ENCODE peak calls at places on chromosomes 2 and 18, in seven cellular contexts. D, P, J, V, I, T and K are unnamed samples.

GRCh38 chr2:241010531-241011295 is 12.3 kb downstream of the SNED1 start:
- DNase-seq in D (peak), P (no peak), J (peak), V (no peak), I (no peak), T (no peak), K (no peak)

GRCh38 chr2:6722574-6722973 is 143.1 kb downstream of the CMPK2 start:
- DNase-seq in D (no peak), P (no peak), J (no peak), V (no peak), I (no peak), T (no peak), K (no peak)

GRCh38 chr2:6667326-6667725 is 198.4 kb downstream of the CMPK2 start:
- DNase-seq in D (no peak), P (no peak), J (no peak), V (no peak), I (no peak), T (no peak), K (no peak)

GRCh38 chr2:219684721-219685689 is 57.6 kb downstream of the SLC4A3 start:
- DNase-seq in D (peak), P (peak), J (peak), V (peak), I (peak), T (peak), K (peak)

GRCh38 chr2:191580581-191580980 is 97.4 kb upstream of the NABP1 start:
- DNase-seq in D (no peak), P (peak), J (no peak), V (no peak), I (no peak), T (no peak), K (no peak)

GRCh38 chr2:209512951-209513350 is 89.1 kb downstream of the MAP2 start:
- DNase-seq in D (no peak), P (no peak), J (no peak), V (no peak), I (no peak), T (no peak), K (no peak)

GRCh38 chr18:42053188-42053781 is 98.3 kb downstream of the PIK3C3 start:
- DNase-seq in D (no peak), P (peak), J (peak), V (peak), I (no peak), T (peak), K (peak)

GRCh38 chr2:241011296-241011600 is 12.8 kb downstream of the SNED1 start:
- DNase-seq in D (no peak), P (no peak), J (peak), V (no peak), I (no peak), T (no peak), K (no peak)

GRCh38 chr2:195532628-195533271 is 124.3 kb upstream of the SLC39A10 start:
- DNase-seq in D (no peak), P (no peak), J (no peak), V (peak), I (no peak), T (peak), K (no peak)

GRCh38 chr2:151106805-151107490 is 154.7 kb downstream of the RBM43 start:
- DNase-seq in D (no peak), P (peak), J (no peak), V (no peak), I (no peak), T (no peak), K (no peak)

GRCh38 chr2:173187911-173188788 is 112.5 kb downstream of the MAP3K20 start:
- DNase-seq in D (no peak), P (peak), J (no peak), V (no peak), I (no peak), T (peak), K (no peak)

GRCh38 chr2:163794635-163795034 is 58.8 kb upstream of the FIGN start:
- DNase-seq in D (no peak), P (peak), J (no peak), V (no peak), I (no peak), T (peak), K (no peak)

GRCh38 chr2:24421668-24422067 is 61.3 kb upstream of the ITSN2 start:
- DNase-seq in D (peak), P (peak), J (no peak), V (peak), I (peak), T (peak), K (peak)

GRCh38 chr2:2866459-2866858 is 511.2 kb downstream of the EIPR1 start:
- DNase-seq in D (no peak), P (no peak), J (no peak), V (no peak), I (no peak), T (no peak), K (no peak)

GRCh38 chr18:28514699-28515098 is 337.8 kb upstream of the CDH2 start:
- DNase-seq in D (no peak), P (no peak), J (no peak), V (no peak), I (no peak), T (no peak), K (no peak)

GRCh38 chr2:61943251-61943650 is 37.8 kb downstream of the COMMD1 start:
- DNase-seq in D (no peak), P (peak), J (no peak), V (peak), I (no peak), T (no peak), K (peak)

GRCh38 chr2:173417801-173418200 is 63.1 kb downstream of the CDCA7 start:
- DNase-seq in D (no peak), P (no peak), J (no peak), V (no peak), I (no peak), T (peak), K (no peak)

GRCh38 chr2:37604716-37605115 is 66.7 kb downstream of the CDC42EP3 start:
- DNase-seq in D (no peak), P (no peak), J (no peak), V (no peak), I (no peak), T (no peak), K (no peak)

GRCh38 chr18:7608174-7608550 is 41.0 kb downstream of the PTPRM start:
- DNase-seq in D (no peak), P (no peak), J (no peak), V (no peak), I (no peak), T (peak), K (no peak)

GRCh38 chr2:104846955-104847820 is 6.7 kb upstream of the POU3F3 start:
- DNase-seq in D (no peak), P (no peak), J (no peak), V (no peak), I (no peak), T (no peak), K (no peak)

GRCh38 chr2:73089270-73090030 is 17.9 kb upstream of the SFXN5 start:
- DNase-seq in D (peak), P (peak), J (no peak), V (no peak), I (peak), T (peak), K (no peak)

GRCh38 chr2:11628675-11629074 is 41.3 kb downstream of the NTSR2 start:
- DNase-seq in D (no peak), P (no peak), J (no peak), V (no peak), I (no peak), T (no peak), K (no peak)

GRCh38 chr2:105796131-105796638 is 51.5 kb downstream of the NCK2 start:
- DNase-seq in D (no peak), P (no peak), J (no peak), V (peak), I (no peak), T (no peak), K (no peak)

GRCh38 chr2:27285481-27285880 is 3.3 kb downstream of the TRIM54 start:
- DNase-seq in D (no peak), P (no peak), J (no peak), V (no peak), I (no peak), T (no peak), K (no peak)

GRCh38 chr2:168798888-168799410 is 3.5 kb upstream of the NOSTRIN start:
- DNase-seq in D (no peak), P (no peak), J (no peak), V (no peak), I (no peak), T (no peak), K (no peak)

GRCh38 chr2:178008636-178009289 is 63.8 kb downstream of the PDE11A start:
- DNase-seq in D (no peak), P (peak), J (no peak), V (no peak), I (no peak), T (peak), K (no peak)

GRCh38 chr2:238143239-238143951 is 4.9 kb downstream of the KLHL30 start:
- DNase-seq in D (no peak), P (peak), J (no peak), V (no peak), I (no peak), T (no peak), K (no peak)

GRCh38 chr2:152370783-152371182 is 35.8 kb downstream of the FMNL2 start:
- DNase-seq in D (no peak), P (no peak), J (no peak), V (no peak), I (no peak), T (peak), K (no peak)

GRCh38 chr18:32093106-32093511 is 1.4 kb downstream of the RNF138 start:
- DNase-seq in D (peak), P (peak), J (peak), V (peak), I (no peak), T (peak), K (peak)

GRCh38 chr2:109702250-109702985 is 88.3 kb downstream of the SOWAHC start:
- DNase-seq in D (no peak), P (peak), J (no peak), V (no peak), I (no peak), T (peak), K (no peak)

GRCh38 chr2:187890690-187891089 is 336.5 kb upstream of the TFPI start:
- DNase-seq in D (no peak), P (no peak), J (no peak), V (no peak), I (no peak), T (no peak), K (no peak)

DNA sequence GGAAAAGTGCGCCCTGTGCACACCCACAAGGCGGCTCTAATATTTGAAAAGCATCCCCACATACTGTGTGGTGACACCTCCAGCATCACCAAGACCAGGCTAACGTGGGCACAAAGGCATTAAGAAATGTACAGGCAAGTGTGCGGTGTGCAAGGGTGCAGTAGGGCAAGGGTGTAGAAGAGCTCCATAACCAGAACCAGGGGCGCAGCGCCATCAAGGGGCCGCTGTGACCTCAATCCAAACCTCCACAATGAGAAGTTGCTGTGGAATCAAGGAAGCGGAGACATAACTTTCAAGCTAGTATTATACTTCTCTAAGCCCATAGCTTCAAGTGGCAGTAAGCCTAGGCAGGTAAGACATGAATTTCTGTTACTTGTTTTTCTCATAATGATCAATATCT is 13.0 kb downstream of the L3MBTL4 start:
- DNase-seq in D (no peak), P (no peak), J (no peak), V (no peak), I (no peak), T (no peak), K (no peak)
- TF ChIP-seq CTCF in D (no peak), P (no peak), J (no peak), V (peak), I (no peak), T (no peak), K (no peak)

DNA sequence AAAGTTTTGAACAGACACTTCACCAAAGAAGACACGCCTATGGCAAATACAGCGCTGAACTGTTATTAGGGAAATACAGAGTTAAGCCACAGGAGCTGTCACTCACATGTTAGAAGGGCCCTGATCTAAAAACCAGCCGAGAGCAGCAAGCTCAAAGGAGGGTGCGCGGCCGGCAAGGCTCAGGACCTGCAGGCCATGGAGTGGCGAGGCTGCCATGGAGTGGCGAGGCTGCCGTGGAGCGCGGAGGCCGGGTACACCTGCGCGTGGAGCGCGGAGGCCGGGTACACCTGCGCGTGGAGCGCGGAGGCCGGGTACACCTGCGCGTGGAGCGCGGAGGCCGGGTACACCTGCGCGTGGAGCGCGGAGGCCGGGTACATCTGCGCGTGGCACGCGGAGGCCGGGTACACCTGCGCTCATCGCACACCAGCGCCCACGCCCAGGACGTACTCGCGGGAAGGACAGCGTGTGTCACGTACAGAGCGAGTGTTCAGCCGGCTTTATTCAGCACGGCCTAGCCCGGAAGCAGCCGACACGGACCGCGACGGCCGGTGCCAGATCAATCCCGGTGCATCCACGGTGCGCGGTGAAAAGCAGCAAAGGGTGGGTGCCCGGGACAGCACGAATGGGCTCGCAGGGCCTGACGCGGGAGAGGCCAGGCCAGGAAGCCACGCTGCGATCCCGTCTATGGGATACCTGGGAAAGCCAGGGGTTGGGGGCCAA is 68.8 kb downstream of the SLC66A2 start:
- DNase-seq in D (no peak), P (no peak), J (no peak), V (no peak), I (no peak), T (no peak), K (no peak)
- TF ChIP-seq CTCF in D (no peak), P (no peak), J (no peak), V (no peak), I (no peak), T (no peak), K (no peak)

GRCh38 chr2:239731422-239731821 is 293.7 kb downstream of the NDUFA10 start:
- DNase-seq in D (no peak), P (no peak), J (peak), V (no peak), I (no peak), T (no peak), K (no peak)
- TF ChIP-seq CTCF in D (no peak), P (no peak), J (no peak), V (no peak), I (no peak), T (no peak), K (no peak)

GRCh38 chr2:118294063-118294462 is 205.8 kb downstream of the INSIG2 start:
- DNase-seq in D (no peak), P (no peak), J (no peak), V (no peak), I (no peak), T (no peak), K (no peak)
- TF ChIP-seq CTCF in D (no peak), P (no peak), J (no peak), V (no peak), I (no peak), T (no peak), K (no peak)

DNA sequence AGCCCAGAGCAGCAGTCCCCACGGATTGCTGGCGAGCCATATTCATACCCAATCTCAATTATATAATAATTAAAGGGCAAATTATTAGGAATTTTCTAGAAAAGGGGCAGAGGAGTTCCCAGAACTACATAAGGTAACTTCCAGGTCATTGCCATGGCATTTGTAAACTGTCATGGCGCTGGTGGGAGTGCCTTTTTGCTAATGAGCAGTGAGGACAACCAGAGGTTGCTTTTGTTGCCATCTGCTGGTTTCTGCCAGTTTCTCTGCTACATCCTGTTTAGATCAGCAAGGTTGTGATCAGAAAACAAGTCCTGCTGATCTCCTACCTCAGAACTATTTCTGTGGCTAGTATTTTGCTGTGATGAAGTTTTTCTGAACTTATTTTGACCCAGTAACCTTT is 159.8 kb upstream of the PIEZO2 start:
- DNase-seq in D (no peak), P (peak), J (no peak), V (peak), I (no peak), T (peak), K (no peak)
- TF ChIP-seq CTCF in D (no peak), P (peak), J (no peak), V (peak), I (no peak), T (peak), K (peak)

DNA sequence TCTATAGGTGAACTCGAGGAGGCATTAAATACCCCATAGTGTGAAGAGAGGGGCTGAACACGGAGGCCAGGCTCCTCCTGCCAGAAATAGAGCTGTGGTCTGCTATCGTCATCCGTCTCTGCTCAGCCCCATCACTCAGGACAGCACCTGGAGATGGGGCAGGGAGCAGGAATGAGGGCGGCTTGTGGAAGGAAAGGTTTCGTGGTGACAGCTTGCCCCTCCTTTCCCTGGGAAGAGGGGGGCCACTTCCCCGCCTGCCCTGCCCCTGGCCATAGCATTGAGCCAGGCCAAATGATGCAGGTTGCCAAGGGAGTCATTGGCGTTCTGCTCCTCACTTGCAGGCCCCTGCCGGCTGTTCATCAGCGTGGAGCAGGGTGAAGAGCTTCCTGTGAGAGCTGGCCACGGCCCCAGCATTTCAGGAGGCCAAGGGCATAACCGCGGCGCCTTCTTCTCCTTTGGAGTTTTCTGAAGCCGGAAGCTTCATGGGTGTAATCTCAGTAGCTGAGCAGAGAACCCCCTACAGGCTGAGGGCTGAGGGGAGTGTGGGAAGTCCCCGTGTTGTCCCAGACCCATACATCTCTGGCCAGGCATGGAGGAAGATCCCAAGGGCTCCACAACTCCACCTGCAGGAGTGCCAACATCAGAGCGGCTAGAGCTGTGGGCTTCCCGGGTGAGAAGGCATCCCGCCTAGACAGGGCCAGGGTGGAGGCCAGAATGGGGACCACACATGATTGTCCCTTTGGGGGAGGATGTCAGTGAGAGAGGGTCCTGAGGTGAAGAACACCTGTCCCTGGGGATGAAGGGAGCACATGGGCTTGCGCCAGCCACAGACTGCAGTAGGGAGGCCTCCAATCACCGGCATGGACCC is 112.5 kb upstream of the GLI2 start:
- DNase-seq in D (no peak), P (no peak), J (peak), V (no peak), I (no peak), T (no peak), K (no peak)
- TF ChIP-seq CTCF in D (no peak), P (no peak), J (no peak), V (no peak), I (no peak), T (no peak), K (no peak)